ENCODE peak calls at places on chromosomes 13 and 19, in ten cellular contexts. U, C, V, X, T, R, F, W, E and B are unnamed samples.

GRCh38 chr19:50500060-50500752 is 10.8 kb downstream of the JOSD2 start:
- DNase-seq in U (no peak), C (peak), V (peak), X (no peak), T (no peak), R (no peak), F (no peak), W (no peak), E (no peak), B (no peak)

GRCh38 chr13:47678201-47678963 is 322.7 kb downstream of the SUCLA2 start:
- DNase-seq in U (no peak), C (no peak), V (no peak), X (peak), T (no peak), R (no peak), F (no peak), W (no peak), E (no peak), B (peak)

GRCh38 chr13:71773534-71773933 is 93.5 kb downstream of the DACH1 start:
- DNase-seq in U (no peak), C (no peak), V (no peak), X (no peak), T (no peak), R (no peak), F (no peak), W (no peak), E (no peak), B (no peak)

GRCh38 chr13:99505814-99506269 is 4.6 kb downstream of the TM9SF2 start:
- DNase-seq in U (peak), C (no peak), V (no peak), X (peak), T (no peak), R (peak), F (peak), W (peak), E (no peak), B (no peak)

GRCh38 chr19:1975081-1975480 is 34.1 kb downstream of the CSNK1G2 start:
- DNase-seq in U (peak), C (no peak), V (no peak), X (no peak), T (no peak), R (peak), F (no peak), W (peak), E (no peak), B (no peak)

GRCh38 chr13:73677041-73677589 is 457.1 kb downstream of the KLF12 start:
- DNase-seq in U (peak), C (peak), V (no peak), X (peak), T (no peak), R (peak), F (peak), W (no peak), E (no peak), B (peak)

GRCh38 chr19:42290523-42291436 is 11.2 kb upstream of the PRR19 start:
- DNase-seq in U (no peak), C (no peak), V (no peak), X (no peak), T (no peak), R (no peak), F (no peak), W (no peak), E (no peak), B (peak)

GRCh38 chr19:42132851-42133528 is 744 bp upstream of the POU2F2 start:
- DNase-seq in U (peak), C (peak), V (peak), X (peak), T (no peak), R (no peak), F (peak), W (no peak), E (peak), B (peak)

GRCh38 chr13:86464193-86464592 is 665.0 kb upstream of the SLITRK6 start:
- DNase-seq in U (no peak), C (no peak), V (no peak), X (no peak), T (no peak), R (peak), F (peak), W (no peak), E (no peak), B (no peak)

GRCh38 chr13:26062853-26063444 is 11.1 kb upstream of the SHISA2 start:
- DNase-seq in U (peak), C (peak), V (no peak), X (peak), T (no peak), R (peak), F (peak), W (peak), E (peak), B (peak)

GRCh38 chr13:62510906-62511655 is 1095.4 kb upstream of the PCDH20 start:
- DNase-seq in U (no peak), C (no peak), V (no peak), X (no peak), T (no peak), R (no peak), F (no peak), W (peak), E (no peak), B (peak)

GRCh38 chr13:62512194-62513141 is 1096.8 kb upstream of the PCDH20 start:
- DNase-seq in U (peak), C (peak), V (no peak), X (peak), T (no peak), R (peak), F (peak), W (peak), E (peak), B (peak)
- H3K4me3 ChIP-seq in U (no peak), C (no peak), V (no peak), X (no peak), T (no peak), R (no peak), F (no peak), W (no peak), E (no peak), B (no peak)

GRCh38 chr19:8265872-8266271 is 42.3 kb downstream of the CD320 start:
- DNase-seq in U (no peak), C (no peak), V (no peak), X (no peak), T (no peak), R (no peak), F (no peak), W (no peak), E (no peak), B (no peak)

DNA sequence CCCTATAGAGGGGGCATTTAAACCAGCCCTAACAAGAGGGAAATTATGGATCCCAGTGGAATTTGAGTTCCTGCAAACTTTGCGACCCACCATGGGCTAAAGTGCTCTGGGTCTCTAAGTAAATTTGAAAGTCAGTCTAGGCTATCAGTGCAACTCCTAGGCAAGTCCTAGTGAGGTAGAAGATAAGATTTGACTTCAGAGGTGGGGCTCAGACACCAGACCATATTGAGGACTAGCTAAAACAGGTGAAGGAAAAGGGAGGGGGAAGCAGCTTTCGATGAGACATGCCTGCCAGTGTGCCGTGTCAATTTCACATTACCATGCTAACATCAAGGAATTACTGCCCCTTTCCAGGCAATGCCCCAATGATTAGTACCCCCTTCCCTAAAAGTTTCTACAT is 38.4 kb downstream of the CD320 start:
- DNase-seq in U (no peak), C (no peak), V (no peak), X (no peak), T (no peak), R (no peak), F (no peak), W (no peak), E (no peak), B (no peak)
- H3K4me3 ChIP-seq in U (no peak), C (no peak), V (no peak), X (no peak), T (peak), R (no peak), F (no peak), W (no peak), E (no peak), B (no peak)

DNA sequence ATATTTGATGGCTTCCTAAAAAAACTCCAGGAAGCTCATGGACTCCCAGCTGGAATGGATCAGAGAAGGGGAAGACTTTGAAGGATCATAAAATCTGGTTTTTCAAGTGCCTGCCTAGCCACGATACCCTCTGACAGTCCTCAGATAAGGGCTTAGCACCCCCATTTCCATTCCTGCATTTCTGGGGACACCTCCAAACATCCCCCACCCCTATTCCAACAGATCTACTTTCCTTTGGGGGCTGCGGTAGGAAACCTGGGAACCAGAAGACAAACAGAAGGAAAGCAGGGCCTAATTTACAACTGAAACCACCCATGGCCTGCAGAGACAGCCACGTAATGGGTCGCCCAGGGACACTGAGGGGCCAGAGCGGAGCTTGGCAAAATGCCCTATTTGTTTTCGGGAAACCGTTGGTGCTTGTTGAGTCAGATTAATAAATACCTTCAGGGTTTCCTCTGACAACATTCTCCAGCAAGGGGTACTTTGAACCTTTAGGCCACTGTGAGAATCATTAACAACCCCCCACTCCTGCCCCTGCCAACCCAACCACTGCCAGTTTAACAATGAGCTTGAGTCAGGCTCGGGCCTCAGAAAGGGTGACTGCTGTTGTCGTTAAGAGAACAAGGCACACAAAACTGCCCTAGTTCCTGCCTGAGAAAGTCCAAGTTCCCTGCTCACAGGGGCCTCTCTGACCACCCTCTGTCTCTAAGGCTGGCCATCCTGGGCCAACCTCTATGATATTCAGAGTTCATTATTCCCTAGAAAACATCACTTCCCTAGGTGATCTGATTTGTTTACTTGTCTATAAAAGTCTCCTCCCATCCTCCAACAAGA is 23.5 kb downstream of the RHPN2 start:
- DNase-seq in U (peak), C (peak), V (no peak), X (peak), T (no peak), R (peak), F (peak), W (peak), E (peak), B (peak)
- H3K4me3 ChIP-seq in U (no peak), C (no peak), V (no peak), X (no peak), T (no peak), R (no peak), F (no peak), W (no peak), E (no peak), B (no peak)

GRCh38 chr13:23450340-23451046 is 17.0 kb upstream of the SACS start:
- DNase-seq in U (no peak), C (no peak), V (no peak), X (no peak), T (no peak), R (no peak), F (no peak), W (no peak), E (no peak), B (peak)
- H3K4me3 ChIP-seq in U (no peak), C (no peak), V (no peak), X (no peak), T (no peak), R (no peak), F (no peak), W (no peak), E (no peak), B (no peak)